ENCODE peak calls at places on chromosomes 13 and 19, in seven cellular contexts. O, K, C, B, J, N and V are unnamed samples.

GRCh38 chr13:43942301-43942700 is 62.6 kb downstream of the LACC1 start:
- DNase-seq in J (no peak), N (no peak), O (no peak), C (no peak), K (no peak), B (no peak), V (no peak)

GRCh38 chr19:46731007-46731501 is 14.1 kb upstream of the PRKD2 start:
- DNase-seq in N (no peak), C (peak), K (no peak), B (peak), J (peak), O (no peak), V (peak)

GRCh38 chr13:113129921-113130750 is 7.5 kb downstream of the F10 start:
- DNase-seq in O (no peak), C (peak), J (no peak), B (no peak), N (no peak), K (no peak), V (no peak)

GRCh38 chr19:46298477-46299003 is 1.7 kb downstream of the HIF3A start:
- DNase-seq in B (no peak), K (no peak), C (no peak), N (no peak), O (no peak), J (no peak), V (no peak)

GRCh38 chr13:32261567-32261966 is 53.6 kb downstream of the ZAR1L start:
- DNase-seq in O (peak), K (peak), J (peak), N (no peak), B (peak), C (peak), V (peak)

GRCh38 chr13:36352350-36352749 is 6.2 kb upstream of the SPART start:
- DNase-seq in N (no peak), B (peak), C (no peak), K (no peak), J (no peak), O (no peak), V (no peak)

GRCh38 chr19:38155453-38155852 is 68.6 kb downstream of the DPF1 start:
- DNase-seq in K (no peak), B (peak), J (no peak), N (no peak), O (no peak), C (no peak), V (no peak)

GRCh38 chr13:111470933-111471332 is 150.5 kb downstream of the TEX29 start:
- DNase-seq in O (no peak), B (no peak), J (no peak), N (no peak), K (no peak), C (no peak), V (no peak)

GRCh38 chr13:77372275-77372674 is 45.4 kb upstream of the MYCBP2 start:
- DNase-seq in J (no peak), N (no peak), B (no peak), K (no peak), O (no peak), C (no peak), V (no peak)

GRCh38 chr13:45331123-45331619 is 9.8 kb downstream of the TPT1 start:
- DNase-seq in O (no peak), N (no peak), B (no peak), C (no peak), K (no peak), J (no peak), V (no peak)

GRCh38 chr13:33678906-33679657 is 138.9 kb upstream of the RFC3 start:
- DNase-seq in K (peak), C (peak), B (peak), J (peak), O (peak), N (no peak), V (peak)

GRCh38 chr19:18377026-18377425 is 8.9 kb upstream of the GDF15 start:
- DNase-seq in B (no peak), J (no peak), N (no peak), O (peak), C (peak), K (no peak), V (no peak)

GRCh38 chr19:50190439-50190891 is 13.0 kb upstream of the MYH14 start:
- DNase-seq in N (no peak), O (no peak), K (no peak), J (no peak), C (peak), B (no peak), V (no peak)

GRCh38 chr13:28117689-28118377 is 17.5 kb upstream of the FLT3 start:
- DNase-seq in K (peak), N (no peak), O (peak), C (peak), B (no peak), J (no peak), V (peak)

GRCh38 chr19:29515233-29515619 is 10.6 kb upstream of the VSTM2B start:
- DNase-seq in B (no peak), O (no peak), J (no peak), C (no peak), N (no peak), K (peak), V (no peak)

GRCh38 chr13:19587635-19588300 is 26.4 kb upstream of the TPTE2 start:
- DNase-seq in O (peak), B (peak), J (no peak), K (no peak), N (no peak), C (no peak), V (peak)

GRCh38 chr13:90205911-90206310 is 1141.6 kb upstream of the MIR17HG start:
- DNase-seq in O (no peak), B (peak), J (no peak), C (no peak), N (no peak), K (no peak), V (no peak)

GRCh38 chr19:53809518-53810186 is 14.5 kb downstream of the NLRP12 start:
- DNase-seq in K (no peak), O (no peak), C (no peak), B (no peak), J (no peak), N (no peak), V (no peak)
- TF ChIP-seq CTCF in K (peak), O (no peak), C (no peak), B (no peak), J (peak), N (no peak), V (peak)

GRCh38 chr13:80276371-80277289 is 64.3 kb downstream of the SPRY2 start:
- DNase-seq in C (no peak), K (no peak), J (no peak), N (no peak), O (no peak), B (peak), V (no peak)
- TF ChIP-seq CTCF in C (no peak), K (peak), J (no peak), N (no peak), O (no peak), B (no peak), V (no peak)

DNA sequence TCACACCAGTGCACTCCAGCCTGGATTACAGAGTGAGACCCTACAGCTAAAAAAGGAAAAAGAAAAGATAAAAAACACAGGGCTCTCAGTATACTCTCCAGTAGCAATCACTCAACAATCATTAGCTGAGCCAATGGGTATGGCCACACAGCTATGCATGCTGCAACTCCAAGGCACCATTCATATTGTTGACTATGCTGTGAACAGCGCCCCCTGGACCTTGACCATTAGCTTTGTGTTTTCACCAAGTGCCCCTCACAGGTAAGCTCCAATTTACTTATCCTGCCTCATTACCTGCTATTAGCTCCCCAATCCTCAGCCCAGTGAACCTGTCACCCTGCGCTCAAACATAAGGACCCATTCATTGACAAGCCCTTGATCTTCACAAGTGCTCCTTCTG is 35.8 kb downstream of the ZIC5 start:
- DNase-seq in J (no peak), C (no peak), K (no peak), N (no peak), O (no peak), B (no peak), V (no peak)
- TF ChIP-seq CTCF in J (no peak), C (no peak), K (no peak), N (no peak), O (no peak), B (no peak), V (no peak)

DNA sequence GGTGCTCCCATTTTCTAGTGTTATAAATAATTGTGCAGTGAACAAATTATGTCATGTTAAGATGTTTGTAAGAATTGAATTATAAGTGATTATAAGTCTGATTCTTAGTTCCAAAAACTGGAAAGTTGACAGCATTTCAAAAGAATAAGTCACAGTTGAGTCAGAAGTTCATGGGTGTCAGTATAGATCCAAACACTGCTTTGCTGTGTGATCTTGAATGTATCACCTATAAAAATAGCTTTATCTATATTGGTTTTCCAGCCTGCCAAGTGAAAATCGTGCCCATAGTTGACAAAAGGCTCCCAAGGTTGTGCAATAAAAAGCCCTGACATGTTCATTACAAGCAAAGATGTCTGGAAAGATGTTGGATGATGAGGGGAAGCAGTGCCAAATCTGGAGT is 336.0 kb downstream of the MTUS2 start:
- DNase-seq in O (no peak), C (no peak), B (no peak), K (no peak), J (no peak), N (no peak), V (no peak)
- TF ChIP-seq CTCF in O (no peak), C (no peak), B (no peak), K (no peak), J (no peak), N (no peak), V (no peak)

GRCh38 chr19:5323475-5323811 is 17.2 kb downstream of the PTPRS start:
- DNase-seq in J (no peak), K (no peak), N (no peak), O (no peak), B (no peak), C (no peak), V (no peak)

GRCh38 chr19:5319516-5319915 is 21.1 kb downstream of the PTPRS start:
- DNase-seq in C (no peak), O (no peak), N (no peak), J (no peak), K (no peak), B (no peak), V (no peak)

GRCh38 chr19:5318306-5318705 is 22.3 kb downstream of the PTPRS start:
- DNase-seq in C (no peak), O (no peak), B (no peak), J (no peak), K (no peak), N (no peak), V (no peak)

GRCh38 chr19:5321851-5322681 is 18.5 kb downstream of the PTPRS start:
- DNase-seq in N (no peak), K (no peak), B (no peak), O (no peak), J (no peak), C (no peak), V (no peak)

DNA sequence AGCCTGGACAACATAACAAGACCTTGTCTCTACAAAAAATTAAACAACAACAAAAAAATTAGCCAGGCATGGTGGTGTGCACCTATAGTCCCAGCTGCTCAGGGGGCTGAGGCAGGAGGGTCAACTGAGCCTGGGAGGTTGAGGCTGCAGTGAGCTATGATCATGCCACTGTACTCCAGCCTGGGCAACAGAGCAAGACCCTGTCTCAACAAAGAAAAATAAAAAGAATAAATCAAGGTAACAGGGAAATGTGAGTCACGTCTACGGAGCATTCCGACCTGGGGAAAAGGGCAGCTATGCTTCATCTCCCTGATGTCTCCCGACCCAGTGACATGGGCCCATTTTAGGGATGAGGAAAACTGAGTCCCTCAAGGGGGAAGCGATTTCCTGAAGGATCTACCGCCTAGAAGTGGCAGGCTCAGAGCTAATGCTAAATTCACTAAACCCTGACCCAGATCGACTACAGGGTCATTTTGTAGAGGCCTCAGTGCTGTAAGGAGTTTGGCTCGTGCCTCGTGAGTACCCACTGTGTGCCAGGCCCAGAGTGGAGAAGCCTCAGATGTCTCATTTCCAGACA is 19.5 kb downstream of the PTPRS start:
- DNase-seq in O (no peak), B (no peak), N (no peak), C (no peak), J (no peak), K (no peak), V (no peak)
- TF ChIP-seq CTCF in O (no peak), B (no peak), N (no peak), C (no peak), J (no peak), K (no peak), V (no peak)

GRCh38 chr19:6767357-6768235 is at the start of gene SH2D3A:
- DNase-seq in O (peak), K (peak), N (no peak), J (no peak), C (peak), B (peak), V (peak)

GRCh38 chr19:6767081-6767356 is 216 bp downstream of the SH2D3A start:
- DNase-seq in O (no peak), J (no peak), N (no peak), B (peak), K (no peak), C (no peak), V (peak)

GRCh38 chr19:6766357-6767080 is 716 bp downstream of the SH2D3A start:
- DNase-seq in B (peak), N (no peak), C (no peak), K (no peak), O (peak), J (no peak), V (peak)

GRCh38 chr19:6768236-6768785 is 1.1 kb upstream of the SH2D3A start:
- DNase-seq in J (no peak), K (no peak), N (no peak), O (no peak), B (no peak), C (no peak), V (no peak)

DNA sequence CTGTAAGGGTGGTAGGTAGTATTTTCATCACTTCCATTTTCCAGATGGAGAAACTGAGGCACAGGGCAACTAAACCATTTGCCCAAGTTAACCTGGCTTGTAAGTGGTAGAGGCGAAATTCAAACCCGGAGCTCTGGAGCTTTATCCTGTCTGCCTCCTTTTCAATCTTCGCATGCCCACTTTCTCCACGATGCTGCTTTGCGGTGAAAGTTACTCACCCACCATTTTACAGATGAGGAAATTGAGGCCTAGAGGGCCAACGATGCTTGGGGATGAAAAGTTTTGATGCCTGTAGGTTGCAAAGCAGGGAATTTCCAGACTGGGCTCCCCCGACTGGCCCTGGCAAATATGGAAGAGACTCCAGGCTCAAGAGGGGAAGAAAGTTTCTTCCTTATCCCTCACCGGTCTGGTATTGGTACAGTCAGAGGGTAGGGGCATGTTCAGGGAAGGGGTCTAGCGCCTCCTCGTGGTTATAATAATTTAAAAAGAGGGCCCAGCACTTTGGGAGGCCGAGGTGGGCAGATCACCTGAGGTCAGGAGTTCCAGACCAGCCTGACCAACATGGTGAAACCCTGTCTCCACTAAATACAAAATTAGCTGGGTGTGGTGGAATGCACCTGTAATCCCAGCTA is 1.9 kb upstream of the SH2D3A start:
- DNase-seq in C (no peak), O (peak), N (no peak), B (peak), J (no peak), K (no peak), V (peak)
- TF ChIP-seq CTCF in C (peak), O (peak), N (no peak), B (no peak), J (peak), K (peak), V (peak)